ENCODE peak calls at places on chromosomes 2 and 18, in four cellular contexts. One of them, this sample, is unnamed.

GRCh38 chr2:232230557-232230956 is 148.0 kb upstream of the ALPP start:
- DNase-seq in nephron progenitor cell: peak
- DNase-seq in left ventricle myocardium inferior: no peak
- DNase-seq in activated CD8-positive, alpha-beta memory T cell treated with anti-CD3 and anti-CD28 coated beads, Interleukin-2, amount 50 U/mL, for 48 hours: no peak
- DNase-seq in this sample: no peak

GRCh38 chr2:144530596-144530995 is 10.7 kb upstream of the ZEB2 start:
- DNase-seq in nephron progenitor cell: no peak
- DNase-seq in left ventricle myocardium inferior: no peak
- DNase-seq in activated CD8-positive, alpha-beta memory T cell treated with anti-CD3 and anti-CD28 coated beads, Interleukin-2, amount 50 U/mL, for 48 hours: no peak
- DNase-seq in this sample: no peak

GRCh38 chr2:65662654-65663432 is 230.4 kb upstream of the SPRED2 start:
- DNase-seq in nephron progenitor cell: no peak
- DNase-seq in left ventricle myocardium inferior: no peak
- DNase-seq in activated CD8-positive, alpha-beta memory T cell treated with anti-CD3 and anti-CD28 coated beads, Interleukin-2, amount 50 U/mL, for 48 hours: no peak
- DNase-seq in this sample: no peak

GRCh38 chr2:17593841-17594482 is 53.5 kb downstream of the VSNL1 start:
- DNase-seq in nephron progenitor cell: no peak
- DNase-seq in left ventricle myocardium inferior: no peak
- DNase-seq in activated CD8-positive, alpha-beta memory T cell treated with anti-CD3 and anti-CD28 coated beads, Interleukin-2, amount 50 U/mL, for 48 hours: no peak
- DNase-seq in this sample: no peak

GRCh38 chr2:152647417-152648010 is 69.7 kb downstream of the PRPF40A start:
- DNase-seq in nephron progenitor cell: no peak
- DNase-seq in left ventricle myocardium inferior: peak
- DNase-seq in activated CD8-positive, alpha-beta memory T cell treated with anti-CD3 and anti-CD28 coated beads, Interleukin-2, amount 50 U/mL, for 48 hours: no peak
- DNase-seq in this sample: no peak

GRCh38 chr18:80229342-80229741 is 18.0 kb downstream of the PARD6G start:
- DNase-seq in nephron progenitor cell: no peak
- DNase-seq in left ventricle myocardium inferior: no peak
- DNase-seq in activated CD8-positive, alpha-beta memory T cell treated with anti-CD3 and anti-CD28 coated beads, Interleukin-2, amount 50 U/mL, for 48 hours: no peak
- DNase-seq in this sample: no peak

GRCh38 chr2:241598061-241598460 is 38.9 kb downstream of the THAP4 start:
- DNase-seq in nephron progenitor cell: no peak
- DNase-seq in left ventricle myocardium inferior: no peak
- DNase-seq in activated CD8-positive, alpha-beta memory T cell treated with anti-CD3 and anti-CD28 coated beads, Interleukin-2, amount 50 U/mL, for 48 hours: no peak
- DNase-seq in this sample: no peak

GRCh38 chr2:1750935-1751767 is 6.8 kb upstream of the PXDN start:
- DNase-seq in nephron progenitor cell: peak
- DNase-seq in left ventricle myocardium inferior: peak
- DNase-seq in activated CD8-positive, alpha-beta memory T cell treated with anti-CD3 and anti-CD28 coated beads, Interleukin-2, amount 50 U/mL, for 48 hours: peak
- DNase-seq in this sample: peak

GRCh38 chr2:223101340-223102039 is 49.5 kb downstream of the KCNE4 start:
- DNase-seq in nephron progenitor cell: no peak
- DNase-seq in left ventricle myocardium inferior: no peak
- DNase-seq in activated CD8-positive, alpha-beta memory T cell treated with anti-CD3 and anti-CD28 coated beads, Interleukin-2, amount 50 U/mL, for 48 hours: no peak
- DNase-seq in this sample: peak

GRCh38 chr2:232367591-232368233 is 10.8 kb upstream of the ALPP start:
- DNase-seq in nephron progenitor cell: peak
- DNase-seq in left ventricle myocardium inferior: no peak
- DNase-seq in activated CD8-positive, alpha-beta memory T cell treated with anti-CD3 and anti-CD28 coated beads, Interleukin-2, amount 50 U/mL, for 48 hours: no peak
- DNase-seq in this sample: peak